ENCODE peak calls at places on chromosome 1, in four cellular contexts. One of them, this sample, is unnamed.

GRCh38 chr1:24870551-24871195 is 59.4 kb downstream of the RUNX3 start:
- DNase-seq in adipocyte: no peak
- DNase-seq in HCT116: no peak
- DNase-seq in endothelial cell of umbilical vein: no peak
- DNase-seq in this sample: no peak

GRCh38 chr1:19036049-19036546 is 79.6 kb upstream of the IFFO2 start:
- DNase-seq in endothelial cell of umbilical vein: no peak
- DNase-seq in adipocyte: no peak
- DNase-seq in HCT116: no peak
- DNase-seq in this sample: no peak

GRCh38 chr1:39826583-39826982 is 37.9 kb upstream of the BMP8B start:
- DNase-seq in HCT116: no peak
- DNase-seq in endothelial cell of umbilical vein: peak; percentile 12
- DNase-seq in adipocyte: no peak
- DNase-seq in this sample: no peak

GRCh38 chr1:53343831-53344668 is 16.2 kb upstream of the LRP8 start:
- DNase-seq in endothelial cell of umbilical vein: no peak
- DNase-seq in HCT116: no peak
- DNase-seq in adipocyte: peak; percentile 47
- DNase-seq in this sample: no peak

GRCh38 chr1:215530401-215530984 is 36.6 kb upstream of the KCTD3 start:
- DNase-seq in endothelial cell of umbilical vein: no peak
- DNase-seq in HCT116: no peak
- DNase-seq in adipocyte: no peak
- DNase-seq in this sample: no peak

GRCh38 chr1:9653195-9653782 is 1.8 kb downstream of the PIK3CD start:
- DNase-seq in adipocyte: no peak
- DNase-seq in endothelial cell of umbilical vein: no peak
- DNase-seq in HCT116: no peak
- DNase-seq in this sample: no peak

GRCh38 chr1:115429242-115429641 is 91.2 kb upstream of the NGF start:
- DNase-seq in adipocyte: no peak
- DNase-seq in HCT116: peak; percentile 8
- DNase-seq in endothelial cell of umbilical vein: peak; percentile 4
- DNase-seq in this sample: no peak

GRCh38 chr1:82486969-82487368 is 686.2 kb downstream of the ADGRL2 start:
- DNase-seq in adipocyte: no peak
- DNase-seq in HCT116: no peak
- DNase-seq in endothelial cell of umbilical vein: peak; percentile 11
- DNase-seq in this sample: no peak

GRCh38 chr1:234608026-234608719 is 1.8 kb downstream of the IRF2BP2 start:
- DNase-seq in HCT116: no peak
- DNase-seq in adipocyte: peak; percentile 89
- DNase-seq in endothelial cell of umbilical vein: peak; percentile 93
- DNase-seq in this sample: no peak

GRCh38 chr1:226211181-226211580 is 12.3 kb upstream of the MIXL1 start:
- DNase-seq in endothelial cell of umbilical vein: no peak
- DNase-seq in HCT116: no peak
- DNase-seq in adipocyte: no peak
- DNase-seq in this sample: no peak

GRCh38 chr1:107536266-107536665 is 395.4 kb downstream of the NTNG1 start:
- DNase-seq in endothelial cell of umbilical vein: no peak
- DNase-seq in HCT116: no peak
- DNase-seq in adipocyte: no peak
- DNase-seq in this sample: no peak

GRCh38 chr1:53293123-53293522 is 34.7 kb downstream of the LRP8 start:
- DNase-seq in adipocyte: no peak
- DNase-seq in HCT116: no peak
- DNase-seq in endothelial cell of umbilical vein: peak; percentile 38
- DNase-seq in this sample: no peak

GRCh38 chr1:6907201-6907600 is 121.9 kb downstream of the CAMTA1 start:
- DNase-seq in adipocyte: no peak
- DNase-seq in HCT116: no peak
- DNase-seq in endothelial cell of umbilical vein: no peak
- DNase-seq in this sample: no peak

GRCh38 chr1:204647114-204647804 is 38.3 kb downstream of the LRRN2 start:
- DNase-seq in HCT116: peak; percentile 44
- DNase-seq in endothelial cell of umbilical vein: peak; percentile 58
- DNase-seq in adipocyte: peak; percentile 77
- DNase-seq in this sample: no peak

GRCh38 chr1:190328361-190328760 is 149.3 kb downstream of the BRINP3 start:
- DNase-seq in endothelial cell of umbilical vein: no peak
- DNase-seq in adipocyte: peak; percentile 67
- DNase-seq in HCT116: no peak
- DNase-seq in this sample: no peak

GRCh38 chr1:4868521-4868920 is 214.1 kb downstream of the AJAP1 start:
- DNase-seq in endothelial cell of umbilical vein: no peak
- DNase-seq in HCT116: no peak
- DNase-seq in adipocyte: no peak
- DNase-seq in this sample: no peak
- H3K9ac ChIP-seq in endothelial cell of umbilical vein: no peak overlapping the region
- H3K9ac ChIP-seq in HCT116: no peak overlapping the region
- H3K9ac ChIP-seq in adipocyte: no peak overlapping the region
- H3K9ac ChIP-seq in this sample: no peak overlapping the region

DNA sequence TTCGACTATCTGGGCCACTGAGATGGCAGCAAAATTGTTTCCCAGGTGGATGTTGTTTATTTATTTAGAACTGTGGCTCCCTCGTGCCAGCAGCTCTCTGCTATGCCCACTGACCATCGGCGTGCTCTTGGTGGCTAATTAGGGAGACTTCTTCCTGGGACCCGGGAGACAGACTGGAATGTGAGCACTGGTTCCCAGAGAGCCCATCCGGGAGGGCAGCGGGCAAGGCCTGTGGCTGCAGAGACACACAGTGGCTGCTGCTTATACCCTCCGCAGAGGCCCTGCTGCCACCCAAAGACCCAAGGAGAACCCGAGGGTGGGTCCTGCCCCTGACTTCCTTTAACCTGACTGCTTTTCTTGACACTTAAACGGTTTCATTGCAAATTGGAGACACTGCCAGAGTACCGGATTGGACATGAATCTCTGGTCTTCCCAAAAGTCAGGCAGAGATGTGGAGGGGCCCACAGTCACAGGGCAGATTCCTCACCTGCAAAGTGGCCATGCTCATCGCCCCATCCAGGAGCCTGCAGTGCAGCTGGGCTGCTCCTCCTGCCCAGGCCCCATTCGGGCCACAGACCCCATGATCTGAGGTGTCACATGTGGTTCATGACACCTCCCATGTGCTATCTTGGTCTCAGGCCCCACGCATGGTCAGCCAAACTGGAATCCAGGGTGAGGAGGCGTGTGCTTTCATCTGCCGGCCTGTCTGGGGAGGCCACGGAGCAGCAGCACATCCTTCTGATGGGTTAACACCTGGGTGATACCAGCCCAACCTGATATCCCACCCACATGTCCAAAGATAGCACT is 5.7 kb upstream of the MATN1 start:
- DNase-seq in HCT116: no peak
- DNase-seq in adipocyte: no peak
- DNase-seq in endothelial cell of umbilical vein: no peak
- DNase-seq in this sample: no peak
- H3K9ac ChIP-seq in HCT116: no peak overlapping the region
- H3K9ac ChIP-seq in adipocyte: no peak overlapping the region
- H3K9ac ChIP-seq in endothelial cell of umbilical vein: no peak overlapping the region
- H3K9ac ChIP-seq in this sample: no peak overlapping the region

GRCh38 chr1:155070392-155070700 is 6.8 kb downstream of the EFNA4 start:
- DNase-seq in endothelial cell of umbilical vein: no peak
- DNase-seq in HCT116: no peak
- DNase-seq in adipocyte: no peak
- DNase-seq in this sample: no peak

GRCh38 chr1:155071701-155072100 is 6.9 kb upstream of the EFNA3 start:
- DNase-seq in HCT116: no peak
- DNase-seq in adipocyte: no peak
- DNase-seq in endothelial cell of umbilical vein: no peak
- DNase-seq in this sample: no peak

GRCh38 chr1:155070721-155071556 is 7.4 kb downstream of the EFNA4 start:
- DNase-seq in endothelial cell of umbilical vein: peak; percentile 71
- DNase-seq in adipocyte: peak; percentile 78
- DNase-seq in HCT116: no peak
- DNase-seq in this sample: no peak

GRCh38 chr1:155068599-155068998 is 5.1 kb downstream of the EFNA4 start:
- DNase-seq in endothelial cell of umbilical vein: no peak
- DNase-seq in adipocyte: no peak
- DNase-seq in HCT116: no peak
- DNase-seq in this sample: no peak

GRCh38 chr1:155069551-155070391 is 6.2 kb downstream of the EFNA4 start:
- DNase-seq in endothelial cell of umbilical vein: no peak
- DNase-seq in adipocyte: no peak
- DNase-seq in HCT116: no peak
- DNase-seq in this sample: no peak
- H3K9ac ChIP-seq in endothelial cell of umbilical vein: no peak overlapping the region
- H3K9ac ChIP-seq in adipocyte: no peak overlapping the region
- H3K9ac ChIP-seq in HCT116: no peak overlapping the region
- H3K9ac ChIP-seq in this sample: no peak overlapping the region

GRCh38 chr1:159077657-159077961 is 1.0 kb upstream of the AIM2 start:
- DNase-seq in adipocyte: no peak
- DNase-seq in HCT116: no peak
- DNase-seq in endothelial cell of umbilical vein: no peak
- DNase-seq in this sample: no peak
- H3K9ac ChIP-seq in adipocyte: no peak overlapping the region
- H3K9ac ChIP-seq in HCT116: no peak overlapping the region
- H3K9ac ChIP-seq in endothelial cell of umbilical vein: no peak overlapping the region
- H3K9ac ChIP-seq in this sample: no peak overlapping the region